ENCODE peak calls at places on chromosomes 4 and X, in six cellular contexts. One of them, this sample, is unnamed.

GRCh38 chr4:850323-850945 is 24.5 kb upstream of the CPLX1 start:
- DNase-seq in H4: no peak
- DNase-seq in CD4-positive, alpha-beta T cell: no peak
- DNase-seq in smooth muscle cell of the brain vasculature: no peak
- DNase-seq in MG63: no peak
- DNase-seq in substantia nigra: no peak
- DNase-seq in this sample: no peak

GRCh38 chrX:150486011-150486410 is 82.4 kb upstream of the MTM1 start:
- DNase-seq in H4: peak; percentile 35
- DNase-seq in CD4-positive, alpha-beta T cell: peak; percentile 53
- DNase-seq in smooth muscle cell of the brain vasculature: peak; percentile 21
- DNase-seq in substantia nigra: peak; percentile 55
- DNase-seq in MG63: peak; percentile 29
- DNase-seq in this sample: peak; percentile 45

GRCh38 chr4:8435656-8436121 is 4.8 kb downstream of the ACOX3 start:
- DNase-seq in substantia nigra: no peak
- DNase-seq in H4: no peak
- DNase-seq in smooth muscle cell of the brain vasculature: no peak
- DNase-seq in CD4-positive, alpha-beta T cell: no peak
- DNase-seq in MG63: no peak
- DNase-seq in this sample: no peak

GRCh38 chr4:138222041-138222440 is 20.1 kb downstream of the SLC7A11 start:
- DNase-seq in CD4-positive, alpha-beta T cell: no peak
- DNase-seq in substantia nigra: no peak
- DNase-seq in H4: peak; percentile 75
- DNase-seq in MG63: peak; percentile 68
- DNase-seq in smooth muscle cell of the brain vasculature: peak; percentile 10
- DNase-seq in this sample: peak; percentile 89

GRCh38 chr4:119039779-119040178 is 95.9 kb upstream of the MYOZ2 start:
- DNase-seq in smooth muscle cell of the brain vasculature: no peak
- DNase-seq in substantia nigra: no peak
- DNase-seq in H4: no peak
- DNase-seq in CD4-positive, alpha-beta T cell: no peak
- DNase-seq in MG63: no peak
- DNase-seq in this sample: no peak

GRCh38 chr4:100590308-100590707 is 72.5 kb upstream of the EMCN start:
- DNase-seq in smooth muscle cell of the brain vasculature: no peak
- DNase-seq in CD4-positive, alpha-beta T cell: no peak
- DNase-seq in substantia nigra: no peak
- DNase-seq in MG63: no peak
- DNase-seq in H4: no peak
- DNase-seq in this sample: no peak

GRCh38 chr4:101039367-101039766 is 308.0 kb downstream of the PPP3CA start:
- DNase-seq in smooth muscle cell of the brain vasculature: no peak
- DNase-seq in H4: no peak
- DNase-seq in MG63: no peak
- DNase-seq in CD4-positive, alpha-beta T cell: no peak
- DNase-seq in substantia nigra: no peak
- DNase-seq in this sample: no peak

GRCh38 chr4:180304321-180304720 is 1938.9 kb upstream of the TENM3 start:
- DNase-seq in CD4-positive, alpha-beta T cell: no peak
- DNase-seq in H4: no peak
- DNase-seq in MG63: no peak
- DNase-seq in smooth muscle cell of the brain vasculature: no peak
- DNase-seq in substantia nigra: no peak
- DNase-seq in this sample: no peak

GRCh38 chrX:70979136-70979762 is 48.4 kb upstream of the SLC7A3 start:
- DNase-seq in H4: peak; percentile 48
- DNase-seq in CD4-positive, alpha-beta T cell: no peak
- DNase-seq in substantia nigra: no peak
- DNase-seq in MG63: peak; percentile 1
- DNase-seq in smooth muscle cell of the brain vasculature: no peak
- DNase-seq in this sample: peak; percentile 42

GRCh38 chr4:8609824-8610350 is 17.3 kb downstream of the CPZ start:
- DNase-seq in MG63: no peak
- DNase-seq in CD4-positive, alpha-beta T cell: no peak
- DNase-seq in H4: no peak
- DNase-seq in smooth muscle cell of the brain vasculature: no peak
- DNase-seq in substantia nigra: no peak
- DNase-seq in this sample: no peak

GRCh38 chr4:115562506-115562905 is 449.1 kb upstream of the NDST4 start:
- DNase-seq in H4: no peak
- DNase-seq in smooth muscle cell of the brain vasculature: no peak
- DNase-seq in MG63: no peak
- DNase-seq in CD4-positive, alpha-beta T cell: no peak
- DNase-seq in substantia nigra: no peak
- DNase-seq in this sample: no peak

GRCh38 chr4:61590881-61591280 is 390.8 kb downstream of the ADGRL3 start:
- DNase-seq in MG63: no peak
- DNase-seq in H4: no peak
- DNase-seq in smooth muscle cell of the brain vasculature: no peak
- DNase-seq in substantia nigra: no peak
- DNase-seq in CD4-positive, alpha-beta T cell: no peak
- DNase-seq in this sample: no peak